ENCODE peak calls at places on chromosomes 6 and 20, in ten cellular contexts. One of them, this sample, is unnamed.

GRCh38 chr6:144758602-144759001 is 473.5 kb downstream of the UTRN start:
- DNase-seq in dorsolateral prefrontal cortex: no peak
- DNase-seq in vagina: no peak
- DNase-seq in A549: no peak
- DNase-seq in uterus: no peak
- DNase-seq in brain microvascular endothelial cell: peak
- DNase-seq in MM.1S: no peak
- DNase-seq in CD4-positive, alpha-beta T cell: no peak
- DNase-seq in CD4-positive, CD25-positive, alpha-beta regulatory T cell: no peak
- DNase-seq in HL-60: no peak
- DNase-seq in this sample: no peak

GRCh38 chr6:167682125-167682524 is 144.6 kb upstream of the AFDN start:
- DNase-seq in uterus: no peak
- DNase-seq in MM.1S: no peak
- DNase-seq in A549: no peak
- DNase-seq in brain microvascular endothelial cell: no peak
- DNase-seq in vagina: no peak
- DNase-seq in dorsolateral prefrontal cortex: no peak
- DNase-seq in HL-60: no peak
- DNase-seq in CD4-positive, alpha-beta T cell: no peak
- DNase-seq in CD4-positive, CD25-positive, alpha-beta regulatory T cell: no peak
- DNase-seq in this sample: peak

GRCh38 chr6:47034919-47035318 is 7.2 kb downstream of the ADGRF1 start:
- DNase-seq in CD4-positive, alpha-beta T cell: no peak
- DNase-seq in brain microvascular endothelial cell: peak
- DNase-seq in uterus: peak
- DNase-seq in dorsolateral prefrontal cortex: no peak
- DNase-seq in MM.1S: no peak
- DNase-seq in CD4-positive, CD25-positive, alpha-beta regulatory T cell: no peak
- DNase-seq in A549: no peak
- DNase-seq in HL-60: no peak
- DNase-seq in vagina: no peak
- DNase-seq in this sample: no peak

GRCh38 chr6:123803862-123804681 is at the start of gene NKAIN2:
- DNase-seq in dorsolateral prefrontal cortex: peak
- DNase-seq in brain microvascular endothelial cell: no peak
- DNase-seq in CD4-positive, CD25-positive, alpha-beta regulatory T cell: no peak
- DNase-seq in CD4-positive, alpha-beta T cell: no peak
- DNase-seq in A549: no peak
- DNase-seq in MM.1S: peak
- DNase-seq in vagina: no peak
- DNase-seq in uterus: no peak
- DNase-seq in HL-60: no peak
- DNase-seq in this sample: no peak

GRCh38 chr20:60254901-60255411 is 296.7 kb downstream of the CDH26 start:
- DNase-seq in CD4-positive, alpha-beta T cell: no peak
- DNase-seq in brain microvascular endothelial cell: peak
- DNase-seq in uterus: no peak
- DNase-seq in dorsolateral prefrontal cortex: no peak
- DNase-seq in vagina: no peak
- DNase-seq in A549: no peak
- DNase-seq in CD4-positive, CD25-positive, alpha-beta regulatory T cell: no peak
- DNase-seq in MM.1S: no peak
- DNase-seq in HL-60: no peak
- DNase-seq in this sample: no peak

GRCh38 chr6:83430606-83431544 is at the start of gene ME1:
- DNase-seq in CD4-positive, alpha-beta T cell: no peak
- DNase-seq in dorsolateral prefrontal cortex: peak
- DNase-seq in vagina: no peak
- DNase-seq in MM.1S: peak
- DNase-seq in brain microvascular endothelial cell: peak
- DNase-seq in CD4-positive, CD25-positive, alpha-beta regulatory T cell: no peak
- DNase-seq in A549: peak
- DNase-seq in uterus: peak
- DNase-seq in HL-60: peak
- DNase-seq in this sample: peak

GRCh38 chr6:151313060-151313459 is 73.3 kb downstream of the AKAP12 start:
- DNase-seq in brain microvascular endothelial cell: no peak
- DNase-seq in MM.1S: no peak
- DNase-seq in A549: no peak
- DNase-seq in CD4-positive, alpha-beta T cell: no peak
- DNase-seq in CD4-positive, CD25-positive, alpha-beta regulatory T cell: no peak
- DNase-seq in dorsolateral prefrontal cortex: no peak
- DNase-seq in uterus: no peak
- DNase-seq in HL-60: no peak
- DNase-seq in vagina: no peak
- DNase-seq in this sample: no peak

GRCh38 chr20:62995898-62996595 is 10.7 kb downstream of the BHLHE23 start:
- DNase-seq in brain microvascular endothelial cell: no peak
- DNase-seq in dorsolateral prefrontal cortex: no peak
- DNase-seq in vagina: no peak
- DNase-seq in CD4-positive, alpha-beta T cell: no peak
- DNase-seq in uterus: no peak
- DNase-seq in A549: no peak
- DNase-seq in CD4-positive, CD25-positive, alpha-beta regulatory T cell: no peak
- DNase-seq in MM.1S: no peak
- DNase-seq in HL-60: no peak
- DNase-seq in this sample: no peak

DNA sequence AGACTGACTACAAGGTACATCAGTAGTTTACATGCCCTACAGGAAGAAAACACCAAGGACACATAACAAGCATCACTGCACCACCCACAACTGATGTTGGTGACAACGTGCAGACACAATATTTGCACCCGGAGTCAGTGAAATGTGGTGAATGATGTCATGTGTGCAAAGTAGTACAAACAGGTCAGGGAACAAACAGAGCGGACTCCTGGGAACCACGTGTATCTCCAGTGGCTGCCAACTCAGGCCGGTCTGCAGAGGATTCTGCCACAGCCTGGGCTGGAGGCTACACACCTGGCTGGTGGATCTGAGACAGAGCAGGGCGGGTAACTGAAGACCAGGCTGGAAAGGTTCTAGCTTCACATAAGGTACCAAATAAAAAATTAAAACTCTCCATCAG is 28.2 kb upstream of the RPS6KA2 start:
- DNase-seq in brain microvascular endothelial cell: no peak
- DNase-seq in CD4-positive, alpha-beta T cell: no peak
- DNase-seq in MM.1S: no peak
- DNase-seq in vagina: no peak
- DNase-seq in A549: no peak
- DNase-seq in dorsolateral prefrontal cortex: no peak
- DNase-seq in HL-60: no peak
- DNase-seq in CD4-positive, CD25-positive, alpha-beta regulatory T cell: no peak
- DNase-seq in uterus: no peak
- DNase-seq in this sample: no peak
- H3K27ac ChIP-seq in brain microvascular endothelial cell: no peak
- H3K27ac ChIP-seq in CD4-positive, alpha-beta T cell: no peak
- H3K27ac ChIP-seq in MM.1S: no peak
- H3K27ac ChIP-seq in vagina: no peak
- H3K27ac ChIP-seq in A549: no peak
- H3K27ac ChIP-seq in dorsolateral prefrontal cortex: peak
- H3K27ac ChIP-seq in HL-60: no peak
- H3K27ac ChIP-seq in CD4-positive, CD25-positive, alpha-beta regulatory T cell: no peak
- H3K27ac ChIP-seq in uterus: no peak
- H3K27ac ChIP-seq in this sample: no peak

GRCh38 chr20:22796465-22797077 is 212.2 kb upstream of the FOXA2 start:
- DNase-seq in CD4-positive, alpha-beta T cell: no peak
- DNase-seq in dorsolateral prefrontal cortex: no peak
- DNase-seq in CD4-positive, CD25-positive, alpha-beta regulatory T cell: no peak
- DNase-seq in HL-60: no peak
- DNase-seq in uterus: no peak
- DNase-seq in A549: no peak
- DNase-seq in MM.1S: no peak
- DNase-seq in brain microvascular endothelial cell: peak
- DNase-seq in vagina: no peak
- DNase-seq in this sample: no peak
- H3K27ac ChIP-seq in CD4-positive, alpha-beta T cell: no peak
- H3K27ac ChIP-seq in dorsolateral prefrontal cortex: no peak
- H3K27ac ChIP-seq in CD4-positive, CD25-positive, alpha-beta regulatory T cell: no peak
- H3K27ac ChIP-seq in HL-60: no peak
- H3K27ac ChIP-seq in uterus: peak
- H3K27ac ChIP-seq in A549: peak
- H3K27ac ChIP-seq in MM.1S: no peak
- H3K27ac ChIP-seq in brain microvascular endothelial cell: peak
- H3K27ac ChIP-seq in vagina: peak
- H3K27ac ChIP-seq in this sample: no peak

DNA sequence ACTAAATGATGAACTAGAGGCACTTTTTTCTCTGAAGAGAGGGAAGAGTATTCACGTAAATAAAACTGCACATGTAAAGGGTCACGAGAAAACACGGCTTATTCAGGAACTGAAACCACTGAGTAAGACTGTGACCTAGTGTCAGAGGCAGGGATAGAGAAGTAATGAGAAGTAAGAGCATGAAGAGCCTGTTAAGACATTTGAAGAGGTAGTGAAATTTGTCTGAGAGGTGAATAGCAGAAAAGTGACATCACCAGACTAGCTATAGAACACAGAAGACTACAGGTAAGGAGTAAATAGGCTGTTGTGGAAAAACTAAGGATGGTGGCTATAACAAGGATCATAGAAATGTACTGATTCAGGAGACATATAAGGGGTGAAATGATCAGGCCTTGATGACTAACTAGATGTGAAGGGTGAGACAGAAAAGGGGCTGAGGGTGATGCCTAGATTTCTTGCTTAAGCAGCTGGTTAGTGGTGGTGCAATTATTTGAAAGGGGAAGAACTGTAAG is 76.8 kb downstream of the REV3L start:
- DNase-seq in A549: no peak
- DNase-seq in vagina: no peak
- DNase-seq in CD4-positive, CD25-positive, alpha-beta regulatory T cell: no peak
- DNase-seq in CD4-positive, alpha-beta T cell: no peak
- DNase-seq in uterus: no peak
- DNase-seq in HL-60: peak
- DNase-seq in dorsolateral prefrontal cortex: no peak
- DNase-seq in MM.1S: peak
- DNase-seq in brain microvascular endothelial cell: no peak
- DNase-seq in this sample: no peak
- H3K27ac ChIP-seq in A549: no peak
- H3K27ac ChIP-seq in vagina: no peak
- H3K27ac ChIP-seq in CD4-positive, CD25-positive, alpha-beta regulatory T cell: no peak
- H3K27ac ChIP-seq in CD4-positive, alpha-beta T cell: no peak
- H3K27ac ChIP-seq in uterus: no peak
- H3K27ac ChIP-seq in HL-60: no peak
- H3K27ac ChIP-seq in dorsolateral prefrontal cortex: peak
- H3K27ac ChIP-seq in MM.1S: peak
- H3K27ac ChIP-seq in brain microvascular endothelial cell: no peak
- H3K27ac ChIP-seq in this sample: peak

DNA sequence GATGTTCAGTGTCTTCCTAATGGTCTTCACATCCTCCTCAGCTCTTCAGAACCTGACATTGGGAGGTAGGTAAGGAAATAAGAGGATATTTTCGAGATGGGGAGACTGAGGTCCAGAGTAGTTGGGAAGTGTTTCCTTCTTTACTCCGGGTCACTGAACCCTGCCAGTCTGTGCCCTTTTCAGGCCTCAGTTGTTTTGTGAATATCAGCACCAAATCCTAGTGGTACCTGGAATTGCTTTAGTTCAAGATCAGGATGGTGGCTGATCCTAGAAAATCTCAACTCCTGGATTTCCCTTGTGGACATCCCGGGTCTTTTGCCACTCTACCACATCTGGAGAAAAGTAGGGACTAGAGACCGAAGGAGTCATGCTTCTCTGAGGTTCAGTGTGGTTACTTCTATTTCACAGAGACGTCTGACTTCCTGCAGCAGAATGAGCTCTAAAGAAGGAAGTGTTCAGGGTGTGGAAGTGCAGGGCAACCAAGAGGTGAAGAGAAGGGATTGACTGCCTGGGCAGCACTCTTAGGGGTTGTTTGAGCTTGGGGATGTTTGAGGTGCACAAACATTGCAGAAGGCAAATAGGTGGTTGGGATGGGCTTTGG is 995 bp downstream of the STK4 start:
- DNase-seq in dorsolateral prefrontal cortex: no peak
- DNase-seq in brain microvascular endothelial cell: no peak
- DNase-seq in uterus: no peak
- DNase-seq in CD4-positive, alpha-beta T cell: peak
- DNase-seq in MM.1S: peak
- DNase-seq in CD4-positive, CD25-positive, alpha-beta regulatory T cell: peak
- DNase-seq in A549: no peak
- DNase-seq in HL-60: peak
- DNase-seq in vagina: no peak
- DNase-seq in this sample: peak
- H3K27ac ChIP-seq in dorsolateral prefrontal cortex: peak
- H3K27ac ChIP-seq in brain microvascular endothelial cell: no peak
- H3K27ac ChIP-seq in uterus: peak
- H3K27ac ChIP-seq in CD4-positive, alpha-beta T cell: peak
- H3K27ac ChIP-seq in MM.1S: peak
- H3K27ac ChIP-seq in CD4-positive, CD25-positive, alpha-beta regulatory T cell: peak
- H3K27ac ChIP-seq in A549: peak
- H3K27ac ChIP-seq in HL-60: peak
- H3K27ac ChIP-seq in vagina: peak
- H3K27ac ChIP-seq in this sample: peak

DNA sequence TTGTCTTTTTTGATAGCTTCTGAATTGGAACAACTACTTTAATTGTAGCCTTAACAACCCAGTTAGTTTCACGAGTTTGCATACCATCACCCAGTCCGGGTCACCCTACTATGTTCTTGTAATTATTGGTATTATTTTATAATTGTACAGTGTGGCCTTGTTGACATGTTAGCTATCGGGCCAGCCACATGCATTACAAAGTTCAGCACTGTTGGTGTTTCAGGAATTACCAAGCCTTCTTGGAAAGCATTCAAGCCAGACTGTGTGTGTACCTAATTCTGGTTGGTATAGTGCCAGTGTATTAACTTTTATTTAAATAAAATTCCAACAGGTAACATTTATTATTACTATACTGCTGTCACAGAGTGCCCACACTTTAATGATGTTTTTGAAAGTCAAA is 150.9 kb downstream of the JARID2 start:
- DNase-seq in vagina: no peak
- DNase-seq in CD4-positive, CD25-positive, alpha-beta regulatory T cell: no peak
- DNase-seq in HL-60: no peak
- DNase-seq in dorsolateral prefrontal cortex: no peak
- DNase-seq in CD4-positive, alpha-beta T cell: no peak
- DNase-seq in brain microvascular endothelial cell: no peak
- DNase-seq in A549: no peak
- DNase-seq in MM.1S: no peak
- DNase-seq in uterus: no peak
- DNase-seq in this sample: no peak
- H3K27ac ChIP-seq in vagina: no peak
- H3K27ac ChIP-seq in CD4-positive, CD25-positive, alpha-beta regulatory T cell: no peak
- H3K27ac ChIP-seq in HL-60: no peak
- H3K27ac ChIP-seq in dorsolateral prefrontal cortex: no peak
- H3K27ac ChIP-seq in CD4-positive, alpha-beta T cell: no peak
- H3K27ac ChIP-seq in brain microvascular endothelial cell: no peak
- H3K27ac ChIP-seq in A549: no peak
- H3K27ac ChIP-seq in MM.1S: no peak
- H3K27ac ChIP-seq in uterus: no peak
- H3K27ac ChIP-seq in this sample: no peak

DNA sequence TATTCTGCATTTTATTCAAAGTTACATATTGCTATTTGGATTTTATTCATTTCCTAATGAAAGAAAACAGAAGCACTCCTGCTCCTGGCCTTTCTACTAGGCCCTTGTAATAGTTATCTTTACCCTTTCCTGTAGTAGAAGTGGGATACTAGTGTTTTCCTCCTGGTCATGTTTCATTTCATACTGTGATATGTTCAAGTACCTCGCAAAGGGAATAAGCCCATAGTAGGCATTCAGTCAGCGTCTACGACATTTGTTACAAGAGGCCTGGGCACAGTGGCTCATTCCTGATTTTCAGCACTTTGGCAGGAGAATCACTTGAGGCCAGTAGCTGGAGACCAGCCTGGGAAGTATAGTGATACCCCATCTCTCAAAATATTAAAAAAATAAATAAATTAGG is 154.1 kb downstream of the ARID1B start:
- DNase-seq in brain microvascular endothelial cell: no peak
- DNase-seq in HL-60: no peak
- DNase-seq in CD4-positive, CD25-positive, alpha-beta regulatory T cell: no peak
- DNase-seq in dorsolateral prefrontal cortex: no peak
- DNase-seq in MM.1S: no peak
- DNase-seq in A549: no peak
- DNase-seq in CD4-positive, alpha-beta T cell: no peak
- DNase-seq in vagina: no peak
- DNase-seq in uterus: no peak
- DNase-seq in this sample: no peak
- H3K27ac ChIP-seq in brain microvascular endothelial cell: no peak
- H3K27ac ChIP-seq in HL-60: no peak
- H3K27ac ChIP-seq in CD4-positive, CD25-positive, alpha-beta regulatory T cell: no peak
- H3K27ac ChIP-seq in dorsolateral prefrontal cortex: no peak
- H3K27ac ChIP-seq in MM.1S: no peak
- H3K27ac ChIP-seq in A549: no peak
- H3K27ac ChIP-seq in CD4-positive, alpha-beta T cell: no peak
- H3K27ac ChIP-seq in vagina: no peak
- H3K27ac ChIP-seq in uterus: no peak
- H3K27ac ChIP-seq in this sample: no peak

This sample was measured in upper lobe of left lung.